ENCODE peak calls at places on chromosomes 4 and X, in ten cellular contexts. J, S, N, B, L, Y, H, M, K and U are unnamed samples.

GRCh38 chrX:153818571-153819397 is 11.6 kb downstream of the PDZD4 start:
- DNase-seq in H (peak; percentile 86), Y (no peak), B (peak; percentile 96), S (peak; percentile 70), L (peak; percentile 66), M (no peak), J (peak; percentile 73), N (peak; percentile 41), K (no peak), U (peak; percentile 60)

GRCh38 chr4:39587881-39588280 is 50.8 kb downstream of the SMIM14 start:
- DNase-seq in M (peak; percentile 29), S (no peak), L (no peak), H (no peak), N (no peak), Y (peak; percentile 87), B (no peak), K (no peak), J (no peak), U (no peak)

GRCh38 chr4:128583753-128584712 is 225.5 kb upstream of the JADE1 start:
- DNase-seq in S (no peak), M (no peak), Y (no peak), J (no peak), L (peak; percentile 88), K (no peak), B (no peak), H (no peak), N (no peak), U (no peak)

GRCh38 chrX:153969125-153969903 is 2.3 kb downstream of the HCFC1 start:
- DNase-seq in K (no peak), B (peak; percentile 77), M (no peak), S (no peak), L (no peak), N (no peak), H (no peak), Y (no peak), J (no peak), U (no peak)

GRCh38 chrX:119406739-119407138 is 7.6 kb downstream of the SLC25A43 start:
- DNase-seq in M (no peak), J (no peak), K (no peak), Y (no peak), S (no peak), L (no peak), N (no peak), B (no peak), H (no peak), U (no peak)

GRCh38 chr4:168836482-168836881 is 173.6 kb downstream of the CBR4 start:
- DNase-seq in B (peak; percentile 30), L (no peak), N (no peak), J (no peak), S (no peak), M (no peak), H (no peak), Y (no peak), K (no peak), U (no peak)

GRCh38 chrX:154596290-154596929 is 11.5 kb downstream of the CTAG1A start:
- DNase-seq in S (peak; percentile 19), L (no peak), B (peak; percentile 84), N (no peak), H (peak; percentile 72), J (no peak), M (peak; percentile 65), K (peak; percentile 78), Y (no peak), U (no peak)

GRCh38 chr4:30833206-30833605 is 113.0 kb downstream of the PCDH7 start:
- DNase-seq in M (no peak), H (no peak), K (no peak), Y (no peak), N (no peak), S (no peak), B (no peak), J (no peak), L (no peak), U (no peak)

GRCh38 chr4:118173956-118174355 is 139.7 kb downstream of the NDST3 start:
- DNase-seq in M (no peak), H (no peak), S (no peak), L (no peak), J (no peak), K (peak; percentile 38), N (no peak), B (no peak), Y (peak; percentile 82), U (no peak)

GRCh38 chr4:56643596-56643995 is 37.5 kb downstream of the HOPX start:
- DNase-seq in L (no peak), K (no peak), J (no peak), Y (no peak), N (no peak), M (no peak), B (no peak), H (no peak), S (no peak), U (no peak)

GRCh38 chr4:154854362-154854761 is 73.3 kb downstream of the RBM46 start:
- DNase-seq in B (no peak), J (no peak), N (no peak), M (no peak), H (peak; percentile 21), K (no peak), L (no peak), Y (no peak), S (no peak), U (no peak)

GRCh38 chr4:61200991-61201526 is 933 bp downstream of the ADGRL3 start:
- DNase-seq in Y (no peak), L (peak; percentile 66), M (no peak), B (peak; percentile 61), J (peak; percentile 17), K (no peak), S (no peak), N (peak; percentile 13), H (peak; percentile 18), U (peak; percentile 43)

GRCh38 chrX:42902513-42902912 is 124.5 kb upstream of the PPP1R2C start:
- DNase-seq in B (no peak), Y (no peak), J (no peak), L (no peak), N (no peak), M (no peak), H (no peak), S (no peak), K (no peak), U (no peak)

GRCh38 chrX:16516473-16516872 is 133.5 kb upstream of the S100G start:
- DNase-seq in S (no peak), N (no peak), Y (peak; percentile 1), B (no peak), K (no peak), M (no peak), J (no peak), L (no peak), H (no peak), U (no peak)

GRCh38 chr4:23890369-23891063 is 669 bp upstream of the PPARGC1A start:
- DNase-seq in J (no peak), N (no peak), S (no peak), Y (no peak), L (no peak), M (no peak), B (no peak), H (no peak), K (no peak), U (no peak)

GRCh38 chrX:69503228-69503834 is 795 bp upstream of the NALF2 start:
- DNase-seq in N (peak; percentile 77), H (no peak), B (no peak), L (peak; percentile 60), Y (no peak), K (no peak), J (no peak), S (no peak), M (no peak), U (no peak)

GRCh38 chrX:11757729-11758399 is at the start of gene MSL3:
- DNase-seq in Y (no peak), S (peak; percentile 85), L (peak; percentile 57), H (peak; percentile 64), J (peak; percentile 75), K (peak; percentile 80), B (peak; percentile 94), M (no peak), N (peak; percentile 49), U (no peak)

GRCh38 chr4:100087743-100088142 is 102.5 kb downstream of the DDIT4L start:
- DNase-seq in B (no peak), L (no peak), K (no peak), H (no peak), J (no peak), M (no peak), Y (no peak), N (no peak), S (no peak), U (no peak)

GRCh38 chrX:2693526-2694002 is 2.5 kb downstream of the CD99 start:
- DNase-seq in S (no peak), J (no peak), N (no peak), L (no peak), M (no peak), K (no peak), H (no peak), Y (no peak), B (no peak), U (no peak)

GRCh38 chrX:103608305-103608963 is 671 bp downstream of the TCEAL3 start:
- DNase-seq in K (no peak), Y (no peak), L (peak; percentile 35), J (peak; percentile 19), H (peak; percentile 3), M (no peak), S (no peak), N (no peak), B (peak; percentile 19), U (no peak)

GRCh38 chrX:18941896-18942295 is 42.0 kb downstream of the PHKA2 start:
- DNase-seq in L (no peak), J (no peak), K (no peak), S (no peak), B (no peak), N (no peak), M (no peak), H (no peak), Y (no peak), U (no peak)

GRCh38 chr4:98568896-98569663 is 89.3 kb downstream of the TSPAN5 start:
- DNase-seq in H (no peak), S (no peak), L (no peak), J (no peak), Y (no peak), N (no peak), B (no peak), K (no peak), M (no peak), U (no peak)

GRCh38 chrX:79367907-79368306 is 773 bp upstream of the ITM2A start:
- DNase-seq in B (no peak), J (no peak), L (no peak), H (no peak), N (no peak), M (no peak), S (no peak), Y (no peak), K (no peak), U (no peak)

GRCh38 chr4:145589923-145590702 is 29.1 kb upstream of the MMAA start:
- DNase-seq in H (no peak), J (no peak), S (no peak), Y (no peak), N (no peak), L (no peak), B (no peak), K (no peak), M (no peak), U (no peak)

GRCh38 chrX:10199212-10199611 is 42.4 kb downstream of the CLCN4 start:
- DNase-seq in H (no peak), M (no peak), B (no peak), K (no peak), N (no peak), L (no peak), Y (no peak), J (peak; percentile 25), S (no peak), U (no peak)

GRCh38 chr4:112896326-112896892 is 153.0 kb upstream of the ANK2 start:
- DNase-seq in L (no peak), Y (no peak), K (no peak), N (no peak), M (no peak), J (no peak), B (no peak), H (no peak), S (no peak), U (no peak)

GRCh38 chr4:135354876-135355275 is 1153.3 kb upstream of the PABPC4L start:
- DNase-seq in S (no peak), Y (peak; percentile 11), J (no peak), B (no peak), M (no peak), H (no peak), L (no peak), N (no peak), K (no peak), U (no peak)

GRCh38 chr4:101175896-101176676 is 171.2 kb downstream of the PPP3CA start:
- DNase-seq in Y (no peak), H (no peak), K (no peak), J (no peak), M (no peak), B (no peak), S (no peak), N (no peak), L (no peak), U (no peak)